ENCODE peak calls at places on chromosomes 5 and 9, in six cellular contexts. G is naive B cell; Y is naive thymus-derived CD8-positive, alpha-beta T cell; M is activated CD8-positive, alpha-beta memory T cell treated with anti-CD3 and anti-CD28 coated beads, Interleukin-2, amount 10 ng/mL, durations not matched to agents 7 days and 5 days; W is upper lobe of left lung; E is A549. I is an unnamed sample.

GRCh38 chr5:16625116-16625515 is 8.3 kb upstream of the RETREG1 start:
- ATAC-seq in W (no peak), M (no peak), E (no peak), Y (no peak), G (peak), I (peak)

GRCh38 chr5:132067941-132068808 is 5.4 kb upstream of the CSF2 start:
- ATAC-seq in E (no peak), Y (no peak), W (no peak), G (no peak), M (no peak), I (no peak)

GRCh38 chr5:152584103-152584502 is 179.0 kb upstream of the NMUR2 start:
- ATAC-seq in Y (no peak), E (no peak), G (no peak), M (no peak), W (no peak), I (no peak)

GRCh38 chr5:133861161-133861737 is 107.2 kb downstream of the C5orf15 start:
- ATAC-seq in Y (peak), M (no peak), W (no peak), E (no peak), G (peak), I (peak)

GRCh38 chr5:52878671-52879070 is 91.0 kb downstream of the ITGA1 start:
- ATAC-seq in M (no peak), E (no peak), G (no peak), Y (no peak), W (no peak), I (no peak)

GRCh38 chr5:524442-525163 is at the start of gene SLC9A3:
- ATAC-seq in G (no peak), M (no peak), Y (no peak), W (no peak), E (no peak), I (no peak)

GRCh38 chr5:67164856-67165523 is 31.6 kb downstream of the CD180 start:
- ATAC-seq in E (no peak), W (no peak), G (no peak), Y (no peak), M (no peak), I (no peak)

GRCh38 chr9:85224301-85224700 is 517.5 kb downstream of the AGTPBP1 start:
- ATAC-seq in E (no peak), W (no peak), Y (no peak), M (no peak), G (no peak), I (no peak)

GRCh38 chr9:85554349-85554748 is 187.4 kb downstream of the AGTPBP1 start:
- ATAC-seq in M (no peak), W (no peak), G (no peak), Y (no peak), E (no peak), I (no peak)

GRCh38 chr9:133484671-133485437 is 6.0 kb upstream of the SLC2A6 start:
- ATAC-seq in M (no peak), G (no peak), Y (no peak), E (peak), W (no peak), I (no peak)

GRCh38 chr5:86679529-86679928 is 61.8 kb downstream of the COX7C start:
- ATAC-seq in M (no peak), E (peak), Y (no peak), W (peak), G (no peak), I (no peak)

GRCh38 chr9:122179054-122179689 is 19.5 kb downstream of the MORN5 start:
- ATAC-seq in G (no peak), E (no peak), Y (no peak), M (no peak), W (no peak), I (no peak)

GRCh38 chr9:116494815-116495634 is 192.1 kb upstream of the TRIM32 start:
- ATAC-seq in W (no peak), Y (no peak), M (no peak), G (no peak), E (peak), I (no peak)

GRCh38 chr5:172597755-172598155 is 43.3 kb upstream of the NEURL1B start:
- ATAC-seq in W (no peak), E (no peak), M (no peak), Y (no peak), G (no peak), I (no peak)

GRCh38 chr9:122393284-122393983 is 22.6 kb downstream of the PTGS1 start:
- ATAC-seq in M (no peak), W (no peak), E (no peak), Y (no peak), G (no peak), I (no peak)

GRCh38 chr5:102771435-102771834 is 16.3 kb downstream of the PAM start:
- ATAC-seq in Y (no peak), W (no peak), M (peak), E (no peak), G (no peak), I (no peak)

GRCh38 chr5:106094128-106094726 is 1576.5 kb downstream of the EFNA5 start:
- ATAC-seq in E (no peak), G (no peak), M (no peak), Y (no peak), W (no peak), I (no peak)

GRCh38 chr9:130129425-130130061 is 42.7 kb upstream of the NCS1 start:
- ATAC-seq in W (no peak), M (no peak), Y (no peak), G (no peak), E (no peak), I (no peak)

GRCh38 chr5:62347928-62348327 is 41.9 kb downstream of the KIF2A start:
- ATAC-seq in M (no peak), E (no peak), Y (no peak), G (no peak), W (no peak), I (no peak)

GRCh38 chr9:40913096-40913719 is 215.3 kb downstream of the FOXD4L6 start:
- ATAC-seq in E (no peak), G (no peak), W (peak), Y (no peak), M (no peak), I (no peak)

GRCh38 chr9:4864234-4864661 is 71.5 kb downstream of the RCL1 start:
- ATAC-seq in E (no peak), G (no peak), W (peak), Y (no peak), M (no peak), I (no peak)

GRCh38 chr9:70466976-70467551 is 52.6 kb upstream of the KLF9 start:
- ATAC-seq in G (no peak), W (no peak), E (no peak), Y (no peak), M (no peak), I (peak)

GRCh38 chr9:78023003-78023741 is 8.4 kb downstream of the GNAQ start:
- ATAC-seq in W (peak), Y (peak), G (peak), M (no peak), E (peak), I (peak)

GRCh38 chr5:55599148-55600050 is 64.6 kb upstream of the PLPP1 start:
- ATAC-seq in Y (no peak), W (peak), G (no peak), E (no peak), M (no peak), I (no peak)

GRCh38 chr5:157710887-157711286 is 20.3 kb upstream of the THG1L start:
- ATAC-seq in E (peak), W (no peak), M (no peak), G (no peak), Y (no peak), I (no peak)

GRCh38 chr9:36504154-36504550 is 68.5 kb upstream of the MELK start:
- ATAC-seq in G (no peak), E (no peak), Y (peak), W (no peak), M (no peak), I (no peak)

GRCh38 chr5:59921816-59922215 is 28.3 kb upstream of the PDE4D start:
- ATAC-seq in G (no peak), Y (no peak), E (no peak), M (no peak), W (no peak), I (no peak)

I was measured in stimulated activated memory B cell treated with anti-CD40 and anti-IgM and Interleukin-4, amounts not matched to agents 10 μg/mL and 1 μg/mL and 100 μg/mL, for 72 hours.